ENCODE peak calls at places on chromosomes 16 and 17, in seven cellular contexts. C, Z, N, B, J, K and P are unnamed samples.

GRCh38 chr17:17972126-17972951 is at the start of the genes DRC3 and TOM1L2:
- DNase-seq in Z (peak), N (peak), B (peak), K (peak), C (peak), J (peak), P (peak)

GRCh38 chr16:53833145-53833544 is 129.2 kb downstream of the FTO start:
- DNase-seq in N (no peak), B (no peak), K (no peak), Z (no peak), C (no peak), J (no peak), P (no peak)

GRCh38 chr17:82911822-82912221 is 72.0 kb upstream of the ZNF750 start:
- DNase-seq in K (no peak), C (no peak), N (no peak), Z (no peak), J (no peak), B (peak), P (no peak)

GRCh38 chr17:80920406-80920805 is 71.2 kb upstream of the CHMP6 start:
- DNase-seq in C (no peak), N (peak), J (no peak), B (no peak), K (peak), Z (no peak), P (no peak)

GRCh38 chr16:14125030-14125681 is 54.0 kb downstream of the MRTFB start:
- DNase-seq in J (no peak), N (no peak), Z (no peak), K (no peak), C (no peak), B (no peak), P (no peak)

GRCh38 chr17:2412561-2413021 is 11.7 kb upstream of the MNT start:
- DNase-seq in J (no peak), N (peak), B (no peak), Z (peak), C (no peak), K (no peak), P (no peak)

GRCh38 chr17:55693244-55694216 is 29.1 kb downstream of the TMEM100 start:
- DNase-seq in J (no peak), N (no peak), C (no peak), B (no peak), Z (no peak), K (peak), P (peak)

GRCh38 chr17:75733471-75733870 is 12.2 kb downstream of the ITGB4 start:
- DNase-seq in K (no peak), C (no peak), B (no peak), Z (no peak), J (no peak), N (no peak), P (no peak)

GRCh38 chr17:6811520-6811919 is 20.0 kb downstream of the TEKT1 start:
- DNase-seq in J (no peak), Z (no peak), N (no peak), C (no peak), K (no peak), B (no peak), P (no peak)

GRCh38 chr16:14576532-14576931 is 53.5 kb downstream of the PARN start:
- DNase-seq in B (no peak), J (no peak), C (no peak), Z (no peak), N (no peak), K (no peak), P (no peak)

GRCh38 chr16:12679660-12680272 is 123.9 kb downstream of the CPPED1 start:
- DNase-seq in N (no peak), Z (peak), B (no peak), K (peak), J (no peak), C (no peak), P (no peak)

GRCh38 chr17:43169561-43170139 is 1.4 kb upstream of the NBR1 start:
- DNase-seq in C (no peak), K (peak), N (no peak), B (peak), J (peak), Z (peak), P (peak)

GRCh38 chr17:28472871-28473497 is 460 bp upstream of the SLC13A2 start:
- DNase-seq in C (no peak), Z (no peak), K (no peak), J (no peak), B (no peak), N (peak), P (no peak)

GRCh38 chr17:28363776-28364650 is 986 bp downstream of the SEBOX start:
- DNase-seq in K (no peak), J (no peak), B (no peak), C (no peak), N (no peak), Z (no peak), P (no peak)

GRCh38 chr16:4556112-4556511 is at the start of gene C16orf96:
- DNase-seq in K (no peak), C (no peak), Z (peak), J (no peak), N (no peak), B (no peak), P (no peak)

GRCh38 chr17:83128306-83129240 is 49.2 kb downstream of the METRNL start:
- DNase-seq in N (peak), B (no peak), C (no peak), Z (no peak), K (no peak), J (no peak), P (no peak)

GRCh38 chr16:12147681-12148479 is 171.3 kb downstream of the SNX29 start:
- DNase-seq in J (no peak), K (no peak), B (peak), N (no peak), Z (peak), C (no peak), P (no peak)

GRCh38 chr16:22291860-22292692 is 5.1 kb upstream of the POLR3E start:
- DNase-seq in B (no peak), N (no peak), J (no peak), Z (peak), C (no peak), K (peak), P (no peak)

GRCh38 chr16:10039220-10040096 is 142.8 kb downstream of the GRIN2A start:
- DNase-seq in B (no peak), J (no peak), K (no peak), N (no peak), C (no peak), Z (peak), P (no peak)

GRCh38 chr16:66115373-66115772 is 251.1 kb upstream of the CDH5 start:
- DNase-seq in J (no peak), Z (peak), B (no peak), N (no peak), K (no peak), C (no peak), P (no peak)

GRCh38 chr17:63276376-63276775 is 169.7 kb downstream of the CYB561 start:
- DNase-seq in B (no peak), Z (no peak), N (no peak), C (no peak), J (no peak), K (no peak), P (no peak)

GRCh38 chr17:10875984-10876555 is 38.2 kb upstream of the PIRT start:
- DNase-seq in Z (peak), B (peak), C (peak), K (peak), J (no peak), N (no peak), P (peak)

GRCh38 chr17:28620010-28620409 is 6.0 kb upstream of the RSKR start:
- DNase-seq in C (no peak), J (no peak), B (no peak), Z (no peak), K (no peak), N (no peak), P (no peak)

GRCh38 chr17:9080983-9081382 is 59.7 kb downstream of the NTN1 start:
- DNase-seq in C (no peak), Z (no peak), N (no peak), K (no peak), J (no peak), B (no peak), P (no peak)

GRCh38 chr17:82212331-82213250 is at the start of gene CCDC57:
- DNase-seq in B (peak), N (no peak), Z (peak), J (no peak), K (peak), C (peak), P (peak)

GRCh38 chr16:890217-890616 is 80.6 kb downstream of the LMF1 start:
- DNase-seq in Z (no peak), C (no peak), K (no peak), J (no peak), B (no peak), N (no peak), P (no peak)

GRCh38 chr17:11278984-11279270 is 37.9 kb downstream of the SHISA6 start:
- DNase-seq in Z (no peak), C (no peak), N (no peak), K (no peak), J (no peak), B (no peak), P (no peak)

GRCh38 chr16:27222499-27223225 is 19.3 kb downstream of the KDM8 start:
- DNase-seq in Z (peak), J (no peak), K (peak), N (no peak), C (no peak), B (no peak), P (peak)

GRCh38 chr16:55656695-55657092 is 906 bp downstream of the SLC6A2 start:
- DNase-seq in N (peak), J (no peak), B (no peak), Z (peak), C (no peak), K (no peak), P (no peak)

GRCh38 chr17:75636381-75637142 is 3.3 kb downstream of the SMIM5 start:
- DNase-seq in J (no peak), Z (no peak), B (no peak), N (no peak), C (no peak), K (no peak), P (no peak)

GRCh38 chr17:17506181-17506741 is 10.1 kb upstream of the RASD1 start:
- DNase-seq in K (no peak), J (no peak), Z (no peak), N (no peak), B (no peak), C (no peak), P (peak)

GRCh38 chr16:28211758-28212531 is at the start of gene XPO6:
- DNase-seq in N (peak), Z (peak), B (peak), C (peak), K (peak), J (peak), P (peak)

GRCh38 chr16:9268446-9268845 is 177.0 kb downstream of the HAPSTR1 start:
- DNase-seq in C (no peak), K (no peak), B (no peak), N (no peak), J (no peak), Z (no peak), P (no peak)

GRCh38 chr17:50858486-50859225 is 7.5 kb downstream of the TOB1 start:
- DNase-seq in J (no peak), N (no peak), K (no peak), C (no peak), Z (no peak), B (no peak), P (no peak)
- H3K27ac ChIP-seq in J (no peak), N (no peak), K (no peak), C (peak), Z (no peak), B (no peak), P (no peak)

GRCh38 chr16:81531415-81531814 is 86.8 kb downstream of the CMIP start:
- DNase-seq in N (no peak), C (no peak), Z (no peak), B (no peak), K (no peak), J (no peak), P (peak)

GRCh38 chr16:81532491-81533174 is 88.0 kb downstream of the CMIP start:
- DNase-seq in Z (no peak), C (no peak), B (no peak), K (no peak), N (no peak), J (no peak), P (peak)

GRCh38 chr16:81530296-81530721 is 85.7 kb downstream of the CMIP start:
- DNase-seq in C (no peak), B (no peak), Z (no peak), N (no peak), J (no peak), K (no peak), P (no peak)

GRCh38 chr16:81533175-81533507 is 88.5 kb downstream of the CMIP start:
- DNase-seq in B (no peak), Z (no peak), K (peak), C (no peak), N (no peak), J (no peak), P (no peak)

GRCh38 chr16:81530814-81531213 is 86.2 kb downstream of the CMIP start:
- DNase-seq in C (no peak), J (no peak), N (no peak), K (no peak), Z (no peak), B (no peak), P (no peak)
- H3K27ac ChIP-seq in C (no peak), J (no peak), N (peak), K (no peak), Z (no peak), B (no peak), P (peak)

GRCh38 chr16:49585143-49585542 is 211.5 kb downstream of the C16orf78 start:
- DNase-seq in C (no peak), Z (no peak), B (no peak), N (no peak), J (no peak), K (no peak), P (no peak)

GRCh38 chr16:49587511-49587910 is 213.9 kb downstream of the C16orf78 start:
- DNase-seq in Z (no peak), J (no peak), C (no peak), B (no peak), K (no peak), N (peak), P (no peak)

GRCh38 chr16:49587051-49587450 is 213.4 kb downstream of the C16orf78 start:
- DNase-seq in J (no peak), K (no peak), N (peak), B (no peak), Z (no peak), C (no peak), P (no peak)

GRCh38 chr16:49588061-49588460 is 214.5 kb downstream of the C16orf78 start:
- DNase-seq in C (no peak), Z (no peak), K (no peak), N (peak), J (no peak), B (no peak), P (no peak)

DNA sequence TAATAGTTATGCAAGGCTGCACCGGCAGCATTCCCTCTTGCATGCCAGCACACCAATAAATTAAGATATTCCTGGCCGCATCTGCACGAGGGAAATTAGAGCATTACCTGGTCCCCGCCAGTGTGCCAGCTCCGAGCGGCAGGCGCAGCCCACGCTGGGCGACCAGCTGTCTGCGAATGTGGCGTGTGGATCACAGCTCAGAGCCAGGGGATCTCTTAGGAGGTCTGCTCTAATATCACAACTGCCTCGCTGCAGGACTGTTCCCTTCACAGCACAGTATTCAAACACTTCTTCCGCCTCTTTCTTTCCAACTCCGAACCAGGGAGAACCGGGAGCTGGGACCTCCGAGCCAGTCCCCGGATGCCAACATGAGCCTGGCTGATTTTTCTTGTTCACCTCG is 212.9 kb downstream of the C16orf78 start:
- DNase-seq in J (no peak), C (no peak), B (no peak), N (peak), Z (no peak), K (no peak), P (no peak)
- H3K27ac ChIP-seq in J (no peak), C (no peak), B (no peak), N (no peak), Z (no peak), K (no peak), P (no peak)

GRCh38 chr17:78925234-78925633 is at the start of gene TIMP2:
- DNase-seq in C (peak), Z (peak), K (peak), J (no peak), B (peak), N (peak), P (peak)
- H3K27ac ChIP-seq in C (peak), Z (no peak), K (peak), J (no peak), B (no peak), N (peak), P (peak)

GRCh38 chr16:86306811-86307517 is 203.4 kb upstream of the FOXF1 start:
- DNase-seq in K (peak), N (no peak), Z (no peak), C (no peak), J (no peak), B (no peak), P (no peak)

GRCh38 chr16:86306046-86306644 is 204.2 kb upstream of the FOXF1 start:
- DNase-seq in J (no peak), Z (no peak), B (no peak), K (peak), C (no peak), N (no peak), P (no peak)

GRCh38 chr16:86303787-86304685 is 206.3 kb upstream of the FOXF1 start:
- DNase-seq in B (no peak), Z (no peak), C (no peak), N (no peak), K (peak), J (no peak), P (no peak)

GRCh38 chr16:86304868-86305267 is 205.5 kb upstream of the FOXF1 start:
- DNase-seq in B (no peak), Z (no peak), J (no peak), C (no peak), N (no peak), K (no peak), P (no peak)

GRCh38 chr16:86305440-86305839 is 204.9 kb upstream of the FOXF1 start:
- DNase-seq in K (no peak), B (no peak), Z (no peak), J (no peak), N (no peak), C (no peak), P (no peak)
- H3K27ac ChIP-seq in K (peak), B (no peak), Z (no peak), J (no peak), N (no peak), C (no peak), P (peak)

GRCh38 chr17:73282629-73283028 is 20.9 kb upstream of the CPSF4L start:
- DNase-seq in K (no peak), B (no peak), J (no peak), Z (no peak), N (no peak), C (no peak), P (no peak)

GRCh38 chr17:73283841-73284282 is 22.2 kb upstream of the CPSF4L start:
- DNase-seq in C (peak), K (no peak), B (no peak), N (no peak), J (no peak), Z (peak), P (no peak)

GRCh38 chr17:73284339-73284738 is 22.7 kb upstream of the CPSF4L start:
- DNase-seq in K (no peak), C (no peak), J (no peak), N (no peak), Z (no peak), B (no peak), P (no peak)

GRCh38 chr17:73281926-73282325 is 20.2 kb upstream of the CPSF4L start:
- DNase-seq in J (no peak), B (no peak), C (no peak), K (no peak), Z (no peak), N (no peak), P (no peak)

DNA sequence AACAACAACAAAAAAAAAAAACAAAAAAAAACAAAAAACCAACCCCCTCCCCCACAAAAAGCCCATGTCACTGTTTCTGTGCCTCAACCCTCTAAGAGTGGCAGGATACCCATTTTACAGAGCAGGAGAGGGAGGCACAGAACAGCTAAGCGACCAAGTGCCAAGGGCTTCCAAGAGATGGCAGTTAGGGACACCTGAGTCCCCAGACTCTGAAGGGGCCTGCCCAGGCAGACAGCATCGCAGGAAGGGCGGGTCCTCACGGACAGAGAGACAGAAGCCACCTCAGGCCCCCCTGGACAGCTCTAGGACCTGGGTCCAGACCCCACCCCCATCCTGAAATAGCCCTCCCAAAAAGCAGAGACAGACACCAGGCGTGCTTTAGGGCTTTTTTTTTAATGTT is 21.6 kb upstream of the CPSF4L start:
- DNase-seq in B (no peak), C (no peak), J (no peak), N (no peak), K (no peak), Z (no peak), P (no peak)
- H3K27ac ChIP-seq in B (no peak), C (peak), J (no peak), N (no peak), K (no peak), Z (no peak), P (no peak)

GRCh38 chr16:56910654-56911539 is 21.0 kb upstream of the HERPUD1 start:
- DNase-seq in B (peak), Z (peak), K (peak), N (no peak), C (peak), J (no peak), P (no peak)

GRCh38 chr16:56911771-56912541 is 20.0 kb upstream of the HERPUD1 start:
- DNase-seq in N (no peak), B (peak), J (no peak), C (peak), Z (peak), K (peak), P (no peak)

GRCh38 chr16:56910114-56910511 is 21.8 kb upstream of the HERPUD1 start:
- DNase-seq in C (no peak), K (no peak), N (no peak), Z (no peak), J (no peak), B (no peak), P (no peak)

GRCh38 chr16:56907401-56907800 is 24.5 kb upstream of the HERPUD1 start:
- DNase-seq in Z (no peak), K (no peak), B (no peak), J (no peak), N (no peak), C (no peak), P (no peak)

DNA sequence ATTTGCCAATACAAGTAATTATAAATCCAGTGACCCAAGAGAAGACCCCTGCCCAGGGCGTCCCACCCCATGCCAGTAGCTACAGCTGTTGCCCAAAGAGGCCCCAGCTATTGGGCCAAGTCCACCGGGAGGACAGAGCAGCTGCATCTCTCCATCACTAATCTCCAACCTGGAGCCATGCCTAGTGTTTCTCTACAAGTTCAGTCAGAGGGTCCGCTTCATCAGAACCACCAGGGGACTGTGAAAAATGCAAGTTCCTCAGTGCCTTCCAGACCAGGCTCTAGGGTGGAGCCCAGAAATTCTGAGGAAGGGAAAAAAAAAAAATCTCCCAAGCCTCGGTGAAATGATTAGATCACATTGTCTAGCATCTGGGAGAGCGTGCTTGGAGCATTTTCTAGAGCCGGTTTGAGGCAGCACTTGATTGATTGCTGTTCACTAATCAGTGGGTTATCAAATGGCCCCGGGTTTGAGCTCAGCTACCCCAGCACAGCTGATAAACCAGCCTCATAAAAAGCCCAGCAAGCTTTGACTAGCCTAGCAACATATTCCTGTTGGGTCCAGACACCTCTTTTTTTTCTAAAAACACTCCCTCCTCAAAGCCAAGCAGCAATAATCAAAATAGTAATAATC is 22.3 kb upstream of the HERPUD1 start:
- DNase-seq in J (no peak), B (no peak), C (no peak), K (no peak), N (no peak), Z (no peak), P (peak)
- H3K27ac ChIP-seq in J (no peak), B (peak), C (peak), K (no peak), N (no peak), Z (no peak), P (no peak)